ENCODE peak calls at places on chromosomes 1 and 21, in nine cellular contexts. H, E, B, A, S, J, Q, X and K are unnamed samples.

GRCh38 chr1:200262326-200262965 is 147.4 kb downstream of the ZNF281 start:
- DNase-seq in H (no peak), B (no peak), Q (no peak), J (no peak), E (no peak), S (no peak), X (no peak), A (no peak), K (no peak)

GRCh38 chr1:30707412-30708360 is 15.7 kb downstream of the MATN1 start:
- DNase-seq in S (peak), J (peak), E (peak), H (peak), X (peak), A (peak), B (peak), Q (no peak), K (peak)

GRCh38 chr1:94688646-94689045 is 131.5 kb upstream of the SLC44A3 start:
- DNase-seq in X (peak), E (no peak), J (no peak), A (no peak), S (no peak), B (no peak), H (no peak), Q (no peak), K (no peak)

GRCh38 chr1:88910401-88910800 is 19.0 kb upstream of the GTF2B start:
- DNase-seq in S (no peak), E (no peak), H (no peak), Q (no peak), A (no peak), X (no peak), B (no peak), J (no peak), K (no peak)

GRCh38 chr1:194341587-194341986 is 1155.2 kb upstream of the B3GALT2 start:
- DNase-seq in J (no peak), H (no peak), E (no peak), A (peak), S (no peak), B (no peak), X (no peak), Q (no peak), K (no peak)

GRCh38 chr1:55955237-55955636 is 624.1 kb downstream of the PLPP3 start:
- DNase-seq in S (no peak), E (no peak), A (no peak), H (peak), J (no peak), B (no peak), X (no peak), Q (no peak), K (no peak)

GRCh38 chr1:183039330-183039729 is 16.1 kb downstream of the LAMC1 start:
- DNase-seq in A (no peak), H (no peak), B (no peak), S (no peak), Q (no peak), X (no peak), E (no peak), J (no peak), K (no peak)

GRCh38 chr21:16082038-16082816 is 352.4 kb downstream of the USP25 start:
- DNase-seq in E (no peak), A (peak), J (peak), Q (no peak), X (peak), S (no peak), B (no peak), H (no peak), K (no peak)

GRCh38 chr1:203163891-203164635 is 11.6 kb downstream of the MYBPH start:
- DNase-seq in J (no peak), X (no peak), Q (no peak), B (no peak), A (no peak), E (no peak), H (no peak), S (no peak), K (no peak)

GRCh38 chr1:72481420-72481819 is 199.1 kb upstream of the NEGR1 start:
- DNase-seq in J (no peak), E (no peak), Q (no peak), H (no peak), B (no peak), A (no peak), X (peak), S (no peak), K (no peak)